ENCODE peak calls at places on chromosomes 6 and 20, in six cellular contexts. W is psoas muscle, L is stomach, O is tibial artery, B is ascending aorta, D is colonic mucosa. U is an unnamed sample. For H3K9me3, the result is how much of the 10 kb centered on the place peaks cover.

GRCh38 chr20:48682529-48683385 is 145.0 kb downstream of the PREX1 start:
- DNase-seq in W (peak), L (peak), O (peak), B (no peak), D (peak), U (peak)

GRCh38 chr6:56246941-56247653 is at the start of gene COL21A1:
- DNase-seq in W (peak), L (no peak), O (peak), B (peak), D (peak), U (peak)

GRCh38 chr6:108592371-108593337 is 31.9 kb downstream of the FOXO3 start:
- DNase-seq in W (peak), L (peak), O (peak), B (no peak), D (peak), U (no peak)

GRCh38 chr6:24492475-24492874 is 2.3 kb upstream of the ALDH5A1 start:
- DNase-seq in W (no peak), L (no peak), O (no peak), B (no peak), D (peak), U (no peak)

GRCh38 chr20:47727170-47727880 is 58.0 kb downstream of the SULF2 start:
- DNase-seq in W (peak), L (peak), O (peak), B (peak), D (peak), U (peak)

GRCh38 chr6:1767481-1768246 is 157.9 kb downstream of the FOXC1 start:
- DNase-seq in W (peak), L (no peak), O (peak), B (no peak), D (no peak), U (no peak)

GRCh38 chr6:33869826-33870423 is 66.1 kb upstream of the MLN start:
- DNase-seq in W (peak), L (no peak), O (no peak), B (no peak), D (no peak), U (no peak)

GRCh38 chr6:159522877-159523547 is 170.0 kb downstream of the SOD2 start:
- DNase-seq in W (no peak), L (no peak), O (no peak), B (no peak), D (no peak), U (no peak)

GRCh38 chr20:58720890-58721289 is 28.3 kb downstream of the NPEPL1 start:
- DNase-seq in W (no peak), L (no peak), O (no peak), B (no peak), D (no peak), U (no peak)

GRCh38 chr6:74114428-74114827 is 418.4 kb downstream of the CD109 start:
- DNase-seq in W (no peak), L (no peak), O (no peak), B (no peak), D (no peak), U (no peak)

GRCh38 chr6:26440977-26441358 is 664 bp downstream of the BTN3A3 start:
- DNase-seq in W (no peak), L (no peak), O (no peak), B (no peak), D (no peak), U (no peak)

GRCh38 chr6:26439151-26439550 is 1.2 kb upstream of the BTN3A3 start:
- DNase-seq in W (no peak), L (no peak), O (no peak), B (no peak), D (no peak), U (no peak)

GRCh38 chr6:26438000-26438399 is 2.3 kb upstream of the BTN3A3 start:
- DNase-seq in W (no peak), L (no peak), O (no peak), B (no peak), D (no peak), U (no peak)

GRCh38 chr6:26439552-26440125 is 665 bp upstream of the BTN3A3 start:
- DNase-seq in W (no peak), L (no peak), O (no peak), B (no peak), D (no peak), U (no peak)

DNA sequence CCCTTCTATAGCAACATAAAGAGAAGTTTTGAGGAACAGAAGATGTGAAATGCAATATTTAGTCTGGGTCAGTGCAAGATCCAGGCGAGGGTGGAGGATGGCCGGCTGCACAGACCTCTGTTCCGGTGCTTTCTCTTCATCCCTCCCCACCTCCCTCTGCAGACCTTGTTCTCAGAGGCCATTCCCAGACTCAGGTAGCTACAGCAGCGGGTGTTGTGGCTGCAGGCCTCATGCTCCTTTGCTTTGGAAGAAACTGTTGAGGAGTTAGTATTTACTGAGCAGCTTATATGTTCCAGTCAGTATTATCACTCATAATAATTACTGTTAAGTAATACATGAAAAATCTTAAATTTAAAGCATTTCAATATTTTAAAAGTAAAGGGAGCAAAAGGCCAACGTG is 1.7 kb downstream of the BTN3A3 start:
- DNase-seq in W (no peak), L (no peak), O (no peak), B (no peak), D (no peak), U (no peak)
- H3K4me3 ChIP-seq in W (peak), L (peak), O (peak), B (no peak), D (no peak), U (peak)

GRCh38 chr6:161444464-161444863 is 170.6 kb upstream of the AGPAT4 start:
- DNase-seq in W (peak), L (no peak), O (no peak), B (no peak), D (no peak), U (no peak)
- TF ChIP-seq CTCF in W (peak), L (peak), O (peak), B (no peak), D (no peak), U (no peak)

DNA sequence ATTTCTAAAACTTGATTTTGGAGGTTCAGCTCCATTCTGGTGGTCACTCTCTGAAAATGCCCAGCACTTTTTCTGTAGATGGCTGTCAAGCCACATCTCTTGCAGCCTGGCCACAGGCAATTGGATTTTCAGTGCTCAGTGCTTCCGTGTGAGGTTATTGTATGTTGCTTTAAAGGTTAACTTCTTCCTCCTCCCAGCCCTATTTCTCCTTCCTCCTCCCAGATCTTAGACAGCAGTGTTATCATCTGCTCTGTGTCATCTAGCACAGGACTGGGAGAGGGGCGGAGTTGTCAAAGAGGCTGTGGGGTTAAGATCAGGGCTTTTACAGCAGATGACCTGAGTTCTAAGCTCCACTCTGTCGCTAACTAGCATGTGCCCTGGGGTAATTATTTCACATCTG is 129.0 kb downstream of the PHACTR3 start:
- DNase-seq in W (no peak), L (no peak), O (no peak), B (no peak), D (no peak), U (no peak)
- H3K9me3 ChIP-seq in W (under half), L (under half), O (under half), B (under half), D (under half), U (under half)

DNA sequence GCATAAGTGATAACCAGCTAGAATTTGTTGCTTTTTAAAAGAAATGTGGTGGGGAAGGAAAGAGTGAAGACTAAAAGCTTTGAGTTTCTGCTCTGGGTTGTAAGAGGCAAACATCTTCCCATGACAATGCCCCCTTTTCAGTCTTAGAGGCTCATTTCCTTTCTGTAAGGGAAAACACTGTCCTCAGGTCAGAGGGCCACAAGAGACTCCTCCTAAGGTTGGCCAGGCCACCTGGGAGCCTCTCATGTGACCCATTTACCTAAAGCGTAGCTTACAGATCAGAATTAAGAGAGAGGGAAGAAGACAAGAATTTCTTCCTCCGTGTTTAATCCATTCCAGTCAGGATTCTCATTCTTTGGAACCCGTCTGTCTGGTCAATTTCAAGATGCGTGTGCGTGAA is 220.4 kb upstream of the HEY2 start:
- DNase-seq in W (no peak), L (no peak), O (no peak), B (no peak), D (no peak), U (no peak)
- H3K4me3 ChIP-seq in W (no peak), L (no peak), O (no peak), B (no peak), D (no peak), U (no peak)